ENCODE peak calls at places on chromosome 17, in six cellular contexts. F, X, T, Q, G and Z are unnamed samples.

GRCh38 chr17:82007495-82008257 is 15.0 kb downstream of the CENPX start:
- DNase-seq in T (no peak), X (no peak), F (no peak), Q (no peak), G (no peak), Z (no peak)

GRCh38 chr17:19579867-19580565 is 46.4 kb downstream of the SLC47A1 start:
- DNase-seq in T (no peak), X (peak), Q (no peak), F (peak), G (no peak), Z (no peak)

GRCh38 chr17:8124350-8125195 is 667 bp upstream of the HES7 start:
- DNase-seq in F (no peak), T (no peak), G (no peak), X (no peak), Q (no peak), Z (peak)

GRCh38 chr17:17978481-17979424 is 6.1 kb downstream of the DRC3 start:
- DNase-seq in G (no peak), Q (no peak), T (no peak), X (no peak), F (no peak), Z (no peak)

GRCh38 chr17:39923836-39924690 is 3.3 kb downstream of the ORMDL3 start:
- DNase-seq in F (peak), Q (no peak), T (no peak), G (no peak), X (peak), Z (peak)

GRCh38 chr17:29590261-29590978 is 972 bp upstream of the GIT1 start:
- DNase-seq in X (no peak), F (peak), T (no peak), G (no peak), Q (no peak), Z (peak)

GRCh38 chr17:17305282-17305801 is 2.2 kb downstream of the NT5M start:
- DNase-seq in X (peak), Q (no peak), F (no peak), G (no peak), T (no peak), Z (peak)

GRCh38 chr17:7233701-7234099 is 617 bp downstream of the DVL2 start:
- DNase-seq in T (no peak), X (no peak), Q (no peak), G (no peak), F (no peak), Z (no peak)

GRCh38 chr17:9755083-9755482 is 36.3 kb downstream of the DHRS7C start:
- DNase-seq in X (no peak), F (no peak), T (no peak), Q (no peak), G (no peak), Z (no peak)

GRCh38 chr17:34542700-34543336 is 36.6 kb upstream of the TMEM132E start:
- DNase-seq in X (peak), G (no peak), Q (no peak), F (peak), T (no peak), Z (peak)

GRCh38 chr17:73770115-73770848 is 126.0 kb upstream of the SDK2 start:
- DNase-seq in Q (peak), G (peak), F (peak), X (peak), T (no peak), Z (peak)

GRCh38 chr17:80181431-80181830 is 11.6 kb downstream of the CARD14 start:
- DNase-seq in X (no peak), T (no peak), G (no peak), Q (no peak), F (no peak), Z (no peak)

GRCh38 chr17:44004761-44005526 is 522 bp downstream of the NAGS start:
- DNase-seq in Q (no peak), F (no peak), X (no peak), G (no peak), T (no peak), Z (no peak)